ENCODE peak calls at places on chromosomes 13 and 19, in six cellular contexts. One of them, this sample, is unnamed.

GRCh38 chr13:21124853-21125252 is 51.5 kb downstream of the SKA3 start:
- DNase-seq in C1 segment of cervical spinal cord: no peak
- DNase-seq in stimulated activated CD4-positive, alpha-beta T cell treated with anti-CD3 and anti-CD28 coated beads, Interleukin-15, amount 100 ng/mL, for 1 hour: no peak
- DNase-seq in WTC11: no peak
- DNase-seq in stomach: no peak
- DNase-seq in left ventricle myocardium superior: no peak
- DNase-seq in this sample: no peak

GRCh38 chr13:38607136-38607535 is 79.7 kb upstream of the FREM2 start:
- DNase-seq in C1 segment of cervical spinal cord: no peak
- DNase-seq in stimulated activated CD4-positive, alpha-beta T cell treated with anti-CD3 and anti-CD28 coated beads, Interleukin-15, amount 100 ng/mL, for 1 hour: no peak
- DNase-seq in WTC11: no peak
- DNase-seq in stomach: no peak
- DNase-seq in left ventricle myocardium superior: no peak
- DNase-seq in this sample: no peak

GRCh38 chr19:1084024-1084868 is 10.9 kb downstream of the POLR2E start:
- DNase-seq in C1 segment of cervical spinal cord: no peak
- DNase-seq in stimulated activated CD4-positive, alpha-beta T cell treated with anti-CD3 and anti-CD28 coated beads, Interleukin-15, amount 100 ng/mL, for 1 hour: no peak
- DNase-seq in WTC11: no peak
- DNase-seq in stomach: no peak
- DNase-seq in left ventricle myocardium superior: peak
- DNase-seq in this sample: no peak

GRCh38 chr19:31548941-31549340 is 199.7 kb upstream of the TSHZ3 start:
- DNase-seq in C1 segment of cervical spinal cord: no peak
- DNase-seq in stimulated activated CD4-positive, alpha-beta T cell treated with anti-CD3 and anti-CD28 coated beads, Interleukin-15, amount 100 ng/mL, for 1 hour: no peak
- DNase-seq in WTC11: peak
- DNase-seq in stomach: no peak
- DNase-seq in left ventricle myocardium superior: peak
- DNase-seq in this sample: peak

GRCh38 chr19:41959056-41960053 is at the start of gene RABAC1:
- DNase-seq in C1 segment of cervical spinal cord: peak
- DNase-seq in stimulated activated CD4-positive, alpha-beta T cell treated with anti-CD3 and anti-CD28 coated beads, Interleukin-15, amount 100 ng/mL, for 1 hour: peak
- DNase-seq in WTC11: peak
- DNase-seq in stomach: peak
- DNase-seq in left ventricle myocardium superior: peak
- DNase-seq in this sample: peak

GRCh38 chr19:633786-634639 is 676 bp upstream of the POLRMT start:
- DNase-seq in C1 segment of cervical spinal cord: no peak
- DNase-seq in stimulated activated CD4-positive, alpha-beta T cell treated with anti-CD3 and anti-CD28 coated beads, Interleukin-15, amount 100 ng/mL, for 1 hour: no peak
- DNase-seq in WTC11: no peak
- DNase-seq in stomach: no peak
- DNase-seq in left ventricle myocardium superior: no peak
- DNase-seq in this sample: no peak

GRCh38 chr13:75760182-75760981 is 124.3 kb downstream of the LMO7 start:
- DNase-seq in C1 segment of cervical spinal cord: no peak
- DNase-seq in stimulated activated CD4-positive, alpha-beta T cell treated with anti-CD3 and anti-CD28 coated beads, Interleukin-15, amount 100 ng/mL, for 1 hour: no peak
- DNase-seq in WTC11: no peak
- DNase-seq in stomach: peak
- DNase-seq in left ventricle myocardium superior: no peak
- DNase-seq in this sample: no peak

GRCh38 chr19:34277244-34277643 is 22.9 kb downstream of the GARRE1 start:
- DNase-seq in C1 segment of cervical spinal cord: no peak
- DNase-seq in stimulated activated CD4-positive, alpha-beta T cell treated with anti-CD3 and anti-CD28 coated beads, Interleukin-15, amount 100 ng/mL, for 1 hour: no peak
- DNase-seq in WTC11: no peak
- DNase-seq in stomach: no peak
- DNase-seq in left ventricle myocardium superior: no peak
- DNase-seq in this sample: no peak

GRCh38 chr19:54554006-54554405 is 19.6 kb upstream of the LILRA2 start:
- DNase-seq in C1 segment of cervical spinal cord: no peak
- DNase-seq in stimulated activated CD4-positive, alpha-beta T cell treated with anti-CD3 and anti-CD28 coated beads, Interleukin-15, amount 100 ng/mL, for 1 hour: no peak
- DNase-seq in WTC11: no peak
- DNase-seq in stomach: no peak
- DNase-seq in left ventricle myocardium superior: no peak
- DNase-seq in this sample: no peak

GRCh38 chr13:52159159-52159982 is at the start of gene NEK3:
- DNase-seq in C1 segment of cervical spinal cord: peak
- DNase-seq in stimulated activated CD4-positive, alpha-beta T cell treated with anti-CD3 and anti-CD28 coated beads, Interleukin-15, amount 100 ng/mL, for 1 hour: peak
- DNase-seq in WTC11: peak
- DNase-seq in stomach: peak
- DNase-seq in left ventricle myocardium superior: peak
- DNase-seq in this sample: no peak

GRCh38 chr13:99150575-99151370 is 49.9 kb upstream of the UBAC2 start:
- DNase-seq in C1 segment of cervical spinal cord: no peak
- DNase-seq in stimulated activated CD4-positive, alpha-beta T cell treated with anti-CD3 and anti-CD28 coated beads, Interleukin-15, amount 100 ng/mL, for 1 hour: no peak
- DNase-seq in WTC11: no peak
- DNase-seq in stomach: no peak
- DNase-seq in left ventricle myocardium superior: no peak
- DNase-seq in this sample: peak

This sample was measured in non-pigmented ciliary epithelial cell.